ENCODE peak calls at places on chromosomes 1 and 21, in seven cellular contexts. A is right atrium auricular region, I is osteoblast, P is A549, T is lower lobe of right lung, U is fibroblast of lung, Y is BE2C. O is an unnamed sample.

GRCh38 chr21:27213328-27213727 is 246.4 kb upstream of the ADAMTS5 start:
- DNase-seq in P (no peak), A (no peak), T (no peak), U (peak; percentile 57), I (peak; percentile 31), Y (no peak), O (peak; percentile 72)

GRCh38 chr1:186923434-186923833 is 94.7 kb downstream of the PLA2G4A start:
- DNase-seq in U (no peak), A (no peak), P (no peak), T (no peak), I (no peak), Y (no peak), O (peak; percentile 21)

GRCh38 chr1:233020441-233020840 is 70.0 kb downstream of the NTPCR start:
- DNase-seq in U (no peak), P (no peak), T (no peak), I (peak; percentile 74), A (peak; percentile 63), Y (no peak), O (peak; percentile 34)

GRCh38 chr21:42997053-42997452 is 22.7 kb downstream of the PKNOX1 start:
- DNase-seq in A (peak; percentile 85), I (peak; percentile 95), P (no peak), T (no peak), U (peak; percentile 98), Y (no peak), O (peak; percentile 99)

GRCh38 chr1:108033486-108034081 is 68.6 kb upstream of the VAV3 start:
- DNase-seq in P (no peak), T (no peak), I (no peak), A (no peak), U (peak; percentile 21), Y (no peak), O (no peak)

GRCh38 chr1:241396747-241397691 is 40.0 kb upstream of the RGS7 start:
- DNase-seq in T (no peak), Y (no peak), P (no peak), A (no peak), U (peak; percentile 10), I (peak; percentile 38), O (peak; percentile 36)

GRCh38 chr1:165949335-165950130 is 122.1 kb downstream of the UCK2 start:
- DNase-seq in T (no peak), U (no peak), Y (no peak), P (no peak), A (no peak), I (no peak), O (no peak)

GRCh38 chr1:109370712-109371270 is 26.9 kb downstream of the SORT1 start:
- DNase-seq in Y (no peak), U (peak; percentile 96), P (no peak), I (peak; percentile 81), A (no peak), T (no peak), O (peak; percentile 97)

GRCh38 chr1:25246600-25247023 is 642 bp downstream of the RSRP1 start:
- DNase-seq in A (no peak), T (no peak), Y (peak; percentile 22), P (no peak), I (no peak), U (no peak), O (peak; percentile 40)

GRCh38 chr1:233635765-233636502 is 22.0 kb downstream of the KCNK1 start:
- DNase-seq in T (no peak), U (peak; percentile 60), A (no peak), I (no peak), P (no peak), Y (no peak), O (peak; percentile 61)

GRCh38 chr1:156233421-156234127 is 8.4 kb upstream of the BGLAP start:
- DNase-seq in U (peak; percentile 73), T (no peak), P (no peak), I (peak; percentile 88), A (no peak), Y (no peak), O (peak; percentile 87)

DNA sequence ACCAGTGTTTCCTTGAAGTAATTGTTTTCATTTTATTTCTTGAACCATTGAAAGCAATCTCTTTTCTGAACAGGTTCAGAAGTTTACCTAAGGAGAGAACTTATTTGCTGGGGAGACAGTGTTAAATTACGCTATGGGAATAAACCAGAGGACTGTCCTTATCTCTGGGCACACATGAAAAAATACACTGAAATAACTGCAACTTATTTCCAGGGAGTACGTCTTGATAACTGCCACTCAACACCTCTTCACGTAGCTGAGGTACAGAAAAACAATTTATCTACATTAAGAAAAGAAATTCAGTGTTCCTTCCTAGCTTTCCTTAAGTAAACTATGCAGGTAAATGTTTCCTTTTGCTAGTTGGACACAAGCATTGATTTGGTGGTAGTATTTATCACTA is 27.4 kb downstream of the AGL start:
- DNase-seq in I (no peak), Y (no peak), T (no peak), P (no peak), A (no peak), U (no peak), O (no peak)
- H3K4me3 ChIP-seq in I (no peak overlapping the region), Y (no peak overlapping the region), T (no peak overlapping the region), P (no peak overlapping the region), A (no peak overlapping the region), U (no peak overlapping the region), O (no peak overlapping the region)

DNA sequence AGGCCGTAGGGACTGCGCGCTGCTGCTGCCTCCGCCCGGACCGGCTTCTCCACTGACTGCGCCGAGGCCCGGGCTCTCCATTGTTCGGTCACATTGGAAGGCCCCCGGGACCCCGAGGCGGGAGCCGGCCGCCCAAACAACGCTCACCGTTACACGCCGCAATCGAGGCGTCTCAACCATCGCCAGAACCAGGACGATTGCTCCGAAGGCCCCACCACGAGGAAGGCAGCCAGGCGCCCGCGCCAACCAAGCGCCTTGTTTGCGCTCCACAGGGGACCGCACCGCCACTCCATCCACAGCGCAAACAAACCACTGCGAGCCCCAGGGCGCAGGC is 595 bp downstream of the GLUL start:
- DNase-seq in A (no peak), T (peak; percentile 48), P (no peak), I (no peak), Y (no peak), U (no peak), O (no peak)
- TF ChIP-seq CTCF in A (no peak), T (peak; percentile 34), P (no peak), I (no peak), Y (no peak), U (no peak), O (no peak)

GRCh38 chr1:196897158-196897828 is 9.4 kb downstream of the CFHR4 start:
- DNase-seq in A (no peak), U (no peak), P (no peak), Y (peak; percentile 41), I (no peak), T (no peak), O (peak; percentile 4)
- H3K4me3 ChIP-seq in A (no peak overlapping the region), U (peak overlapping the region; percentile 33), P (no peak overlapping the region), Y (peak overlapping the region; percentile 58), I (peak overlapping the region; percentile 62), T (no peak overlapping the region), O (peak overlapping the region; percentile 35)

GRCh38 chr1:56411484-56412180 is 167.7 kb downstream of the PLPP3 start:
- DNase-seq in U (no peak), I (peak; percentile 69), Y (no peak), P (no peak), T (no peak), A (peak; percentile 77), O (no peak)
- TF ChIP-seq CTCF in U (no peak), I (peak; percentile 36), Y (no peak), P (no peak), T (peak; percentile 12), A (peak; percentile 53), O (no peak)

GRCh38 chr1:61091455-61091854 is 9.1 kb downstream of the NFIA start:
- DNase-seq in Y (no peak), A (no peak), T (no peak), I (no peak), P (no peak), U (no peak), O (no peak)
- H3K4me3 ChIP-seq in Y (no peak overlapping the region), A (no peak overlapping the region), T (no peak overlapping the region), I (no peak overlapping the region), P (no peak overlapping the region), U (no peak overlapping the region), O (no peak overlapping the region)

DNA sequence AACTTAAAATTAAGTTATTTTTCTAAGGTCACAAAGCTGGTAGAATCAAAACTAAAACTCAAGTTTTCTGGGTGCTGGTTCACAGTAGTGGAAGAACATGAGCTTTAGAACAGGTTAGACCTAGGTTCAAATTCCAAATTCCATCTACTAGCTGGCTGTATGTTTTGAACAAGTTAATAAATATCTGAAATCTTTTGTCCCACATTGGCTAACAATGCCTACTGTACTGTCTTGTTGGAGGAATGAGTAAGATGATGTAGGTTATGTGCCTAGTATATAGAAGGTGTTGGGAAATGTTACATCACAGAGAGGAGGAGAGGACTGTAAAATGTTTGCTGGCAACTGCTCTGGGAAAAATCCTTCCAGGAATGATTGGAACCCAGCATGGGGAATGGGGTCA is 14.0 kb upstream of the CD247 start:
- DNase-seq in A (no peak), P (no peak), T (no peak), U (no peak), I (no peak), Y (no peak), O (no peak)
- TF ChIP-seq CTCF in A (no peak), P (no peak), T (no peak), U (no peak), I (no peak), Y (no peak), O (no peak)

GRCh38 chr1:6024376-6024775 is 21.3 kb upstream of the KCNAB2 start:
- DNase-seq in A (no peak), P (no peak), I (no peak), T (no peak), U (no peak), Y (no peak), O (no peak)

GRCh38 chr1:6028042-6028895 is 17.4 kb upstream of the KCNAB2 start:
- DNase-seq in Y (no peak), I (peak; percentile 51), U (no peak), A (peak; percentile 65), P (no peak), T (peak; percentile 77), O (peak; percentile 19)

GRCh38 chr1:6027591-6027990 is 18.1 kb upstream of the KCNAB2 start:
- DNase-seq in U (no peak), P (no peak), T (no peak), Y (no peak), A (no peak), I (peak; percentile 49), O (no peak)

GRCh38 chr1:6025269-6026094 is 20.2 kb upstream of the KCNAB2 start:
- DNase-seq in T (no peak), A (no peak), U (no peak), I (peak; percentile 90), P (no peak), Y (no peak), O (no peak)

GRCh38 chr1:6026095-6026809 is 19.4 kb upstream of the KCNAB2 start:
- DNase-seq in A (peak; percentile 65), P (peak; percentile 44), I (peak; percentile 70), U (no peak), Y (peak; percentile 73), T (peak; percentile 95), O (peak; percentile 44)
- H3K4me3 ChIP-seq in A (peak overlapping the region; percentile 30), P (peak overlapping the region; percentile 51), I (peak overlapping the region; percentile 52), U (no peak overlapping the region), Y (peak overlapping the region; percentile 26), T (peak overlapping the region; percentile 57), O (no peak overlapping the region)